ENCODE peak calls at places on chromosomes 1 and 21, in seven cellular contexts. J, U, K, F, Q, N and H are unnamed samples.

GRCh38 chr1:64484651-64485050 is 14.7 kb downstream of the CACHD1 start:
- DNase-seq in U (no peak), J (peak), N (no peak), F (no peak), K (no peak), Q (no peak), H (no peak)

GRCh38 chr1:8395433-8395866 is 77.5 kb downstream of the SLC45A1 start:
- DNase-seq in F (no peak), Q (no peak), U (no peak), J (no peak), N (no peak), K (no peak), H (no peak)

GRCh38 chr1:154863702-154864174 is 6.3 kb downstream of the KCNN3 start:
- DNase-seq in Q (peak), N (peak), F (no peak), K (no peak), J (no peak), U (peak), H (peak)

GRCh38 chr1:204213668-204214662 is at the start of gene GOLT1A:
- DNase-seq in Q (peak), J (peak), U (peak), N (peak), F (peak), K (no peak), H (no peak)

GRCh38 chr1:149937779-149938178 is 1.1 kb upstream of the MTMR11 start:
- DNase-seq in F (no peak), K (no peak), J (no peak), Q (no peak), U (no peak), N (no peak), H (no peak)

GRCh38 chr1:14634497-14634896 is 36.0 kb downstream of the KAZN start:
- DNase-seq in J (no peak), N (no peak), U (no peak), K (no peak), Q (no peak), F (no peak), H (no peak)

GRCh38 chr1:204684551-204685235 is 845 bp downstream of the LRRN2 start:
- DNase-seq in K (no peak), U (no peak), F (no peak), N (peak), Q (peak), J (no peak), H (no peak)

GRCh38 chr1:224564491-224565084 is 51.5 kb upstream of the CNIH3 start:
- DNase-seq in F (no peak), U (no peak), K (no peak), N (no peak), Q (no peak), J (no peak), H (no peak)

GRCh38 chr1:183783342-183783741 is 21.6 kb upstream of the RGL1 start:
- DNase-seq in U (peak), Q (no peak), F (no peak), J (no peak), K (no peak), N (no peak), H (no peak)

GRCh38 chr1:235298772-235299513 is 29.0 kb downstream of the ARID4B start:
- DNase-seq in Q (no peak), N (no peak), U (no peak), F (no peak), J (no peak), K (no peak), H (no peak)

GRCh38 chr1:93629101-93630059 is 52.3 kb downstream of the BCAR3 start:
- DNase-seq in F (no peak), K (no peak), N (no peak), J (peak), U (peak), Q (no peak), H (peak)

GRCh38 chr21:44379991-44380865 is 26.8 kb downstream of the TRPM2 start:
- DNase-seq in J (no peak), N (no peak), Q (no peak), F (no peak), U (no peak), K (no peak), H (no peak)

GRCh38 chr1:208177656-208178055 is 66.5 kb downstream of the PLXNA2 start:
- DNase-seq in U (no peak), J (no peak), Q (no peak), N (peak), K (no peak), F (no peak), H (peak)

GRCh38 chr21:16634522-16634914 is 878.3 kb upstream of the CXADR start:
- DNase-seq in J (no peak), U (no peak), N (peak), Q (no peak), F (no peak), K (no peak), H (peak)

GRCh38 chr1:85464497-85465098 is 361 bp downstream of the DDAH1 start:
- DNase-seq in F (peak), K (no peak), Q (peak), J (peak), U (peak), N (peak), H (peak)

GRCh38 chr1:87642581-87643129 is 314.0 kb downstream of the LMO4 start:
- DNase-seq in U (peak), J (no peak), Q (no peak), K (no peak), F (no peak), N (no peak), H (peak)

GRCh38 chr1:33348676-33349080 is 27.8 kb upstream of the A3GALT2 start:
- DNase-seq in J (peak), U (no peak), F (no peak), K (no peak), N (no peak), Q (peak), H (no peak)

GRCh38 chr1:220552672-220553258 is 24.8 kb downstream of the MARK1 start:
- DNase-seq in Q (no peak), J (no peak), K (no peak), F (no peak), U (no peak), N (no peak), H (no peak)

GRCh38 chr1:63082754-63083153 is 239.6 kb upstream of the FOXD3 start:
- DNase-seq in N (no peak), J (no peak), U (no peak), K (no peak), Q (no peak), F (no peak), H (no peak)

GRCh38 chr1:201721131-201722049 is 107.6 kb upstream of the IPO9 start:
- DNase-seq in N (no peak), K (no peak), J (peak), F (no peak), U (peak), Q (no peak), H (no peak)

GRCh38 chr1:115302390-115302961 is 35.6 kb downstream of the NGF start:
- DNase-seq in N (no peak), J (no peak), U (peak), F (no peak), Q (no peak), K (no peak), H (no peak)

GRCh38 chr21:35316933-35317332 is 267.8 kb upstream of the RUNX1 start:
- DNase-seq in N (no peak), Q (no peak), U (peak), K (no peak), F (no peak), J (no peak), H (no peak)

GRCh38 chr1:236556606-236557005 is 32.8 kb downstream of the LGALS8 start:
- DNase-seq in N (no peak), F (no peak), K (no peak), Q (no peak), U (no peak), J (no peak), H (no peak)

GRCh38 chr1:98702976-98703375 is 41.5 kb downstream of the SNX7 start:
- DNase-seq in N (no peak), F (no peak), J (no peak), U (peak), Q (no peak), K (no peak), H (no peak)

GRCh38 chr1:20271498-20272400 is 18.9 kb upstream of the VWA5B1 start:
- DNase-seq in Q (no peak), F (no peak), J (no peak), K (no peak), U (peak), N (no peak), H (no peak)

GRCh38 chr1:17304155-17304826 is 3.7 kb upstream of the PADI4 start:
- DNase-seq in J (no peak), Q (no peak), F (no peak), N (no peak), K (no peak), U (no peak), H (no peak)

GRCh38 chr1:44805311-44806024 is 1.7 kb downstream of the DYNLT4 start:
- DNase-seq in Q (peak), K (no peak), N (no peak), F (peak), U (no peak), J (no peak), H (no peak)

GRCh38 chr1:116329524-116330341 is 43.3 kb upstream of the ATP1A1 start:
- DNase-seq in K (no peak), Q (no peak), N (no peak), F (no peak), J (no peak), U (peak), H (no peak)

GRCh38 chr1:3672971-3673361 is 20.6 kb downstream of the TP73 start:
- DNase-seq in K (no peak), J (no peak), U (no peak), Q (no peak), N (peak), F (peak), H (no peak)

GRCh38 chr1:110056776-110057175 is 13.7 kb downstream of the ALX3 start:
- DNase-seq in N (no peak), F (peak), U (peak), K (no peak), Q (no peak), J (no peak), H (peak)

GRCh38 chr1:119320100-119320499 is 48.5 kb upstream of the HAO2 start:
- DNase-seq in N (no peak), J (no peak), U (no peak), F (no peak), K (no peak), Q (no peak), H (no peak)

GRCh38 chr1:46526689-46527291 is 24.7 kb downstream of the KNCN start:
- DNase-seq in K (no peak), J (peak), F (no peak), U (no peak), Q (no peak), N (peak), H (no peak)

GRCh38 chr21:39156024-39156423 is 27.2 kb downstream of the PSMG1 start:
- DNase-seq in J (peak), Q (no peak), N (no peak), U (no peak), K (no peak), F (no peak), H (no peak)

GRCh38 chr1:244083544-244083943 is 32.5 kb downstream of the ZBTB18 start:
- DNase-seq in N (no peak), U (no peak), J (no peak), Q (no peak), F (no peak), K (no peak), H (no peak)

GRCh38 chr1:56249244-56249643 is 330.1 kb downstream of the PLPP3 start:
- DNase-seq in F (no peak), J (no peak), K (no peak), U (no peak), N (no peak), Q (no peak), H (no peak)